ENCODE peak calls at places on chromosomes 13 and 19, in nine cellular contexts. B is A549, R is uterus, W is brain microvascular endothelial cell, Z is esophagus squamous epithelium, L is fibroblast of mammary gland, A is fibroblast of villous mesenchyme, P is neural crest cell, S is tibial artery. X is an unnamed sample.
A peak's percentile ranks its signal among the peaks of the same experiment; 100 is the strongest.

GRCh38 chr13:27381601-27382000 is 42.8 kb upstream of the GTF3A start:
- DNase-seq in Z (no peak), W (no peak), B (no peak), S (no peak), P (no peak), R (no peak), L (no peak), A (no peak), X (no peak)

GRCh38 chr19:18995804-18996241 is 37.5 kb downstream of the SUGP2 start:
- DNase-seq in W (peak; percentile 88), R (no peak), L (peak; percentile 91), B (peak; percentile 64), P (peak; percentile 45), Z (no peak), S (no peak), A (peak; percentile 92), X (no peak)

GRCh38 chr19:42352216-42352892 is 26.9 kb downstream of the MEGF8 start:
- DNase-seq in Z (no peak), B (peak; percentile 72), A (no peak), L (no peak), W (peak; percentile 34), P (peak; percentile 65), R (no peak), S (no peak), X (no peak)

GRCh38 chr13:32581177-32581786 is 5.0 kb upstream of the PDS5B start:
- DNase-seq in R (no peak), S (no peak), A (peak; percentile 40), P (no peak), L (peak; percentile 48), W (no peak), Z (no peak), B (no peak), X (no peak)

GRCh38 chr13:25874907-25875306 is 176.9 kb downstream of the SHISA2 start:
- DNase-seq in Z (no peak), L (no peak), S (no peak), A (no peak), B (no peak), R (no peak), W (no peak), P (no peak), X (no peak)

GRCh38 chr19:12774588-12775555 is at the start of gene HOOK2:
- DNase-seq in S (no peak), L (no peak), W (no peak), R (peak; percentile 71), A (no peak), Z (peak; percentile 63), P (no peak), B (no peak), X (no peak)

GRCh38 chr13:45989607-45990006 is 62.9 kb downstream of the ZC3H13 start:
- DNase-seq in L (peak; percentile 84), W (peak; percentile 0), P (no peak), A (peak; percentile 73), R (no peak), Z (no peak), S (no peak), B (no peak), X (no peak)

GRCh38 chr13:113560645-113561416 is 23.7 kb upstream of the TFDP1 start:
- DNase-seq in L (no peak), B (no peak), P (no peak), A (no peak), W (no peak), Z (no peak), S (no peak), R (no peak), X (no peak)

GRCh38 chr19:48872182-48872883 is at the start of gene PPP1R15A:
- DNase-seq in P (peak; percentile 99), A (peak; percentile 99), Z (peak; percentile 78), R (peak; percentile 99), W (peak; percentile 98), S (peak; percentile 96), L (peak; percentile 97), B (peak; percentile 100), X (peak; percentile 99)

GRCh38 chr19:17402982-17403855 is 2.2 kb downstream of the BST2 start:
- DNase-seq in A (no peak), L (no peak), P (peak; percentile 57), B (peak; percentile 49), R (no peak), S (no peak), Z (no peak), W (peak; percentile 7), X (no peak)

GRCh38 chr19:36488816-36489138 is 584 bp downstream of the ZNF566 start:
- DNase-seq in S (peak; percentile 20), P (no peak), R (no peak), Z (no peak), A (peak; percentile 6), W (peak; percentile 3), L (peak; percentile 6), B (no peak), X (no peak)

GRCh38 chr13:93246069-93246468 is 19.5 kb downstream of the GPC6 start:
- DNase-seq in P (no peak), L (no peak), B (no peak), S (no peak), W (no peak), Z (no peak), A (no peak), R (no peak), X (no peak)

GRCh38 chr13:93249918-93250306 is 23.3 kb downstream of the GPC6 start:
- DNase-seq in R (no peak), P (no peak), L (no peak), A (no peak), Z (no peak), S (no peak), B (no peak), W (no peak), X (no peak)

GRCh38 chr13:93249259-93249917 is 22.8 kb downstream of the GPC6 start:
- DNase-seq in B (peak; percentile 58), P (no peak), S (no peak), L (peak; percentile 93), A (peak; percentile 88), Z (no peak), R (no peak), W (peak; percentile 92), X (no peak)

GRCh38 chr13:93244918-93245280 is 18.3 kb downstream of the GPC6 start:
- DNase-seq in S (no peak), P (no peak), W (no peak), Z (no peak), L (peak; percentile 74), R (no peak), A (peak; percentile 59), B (no peak), X (no peak)

DNA sequence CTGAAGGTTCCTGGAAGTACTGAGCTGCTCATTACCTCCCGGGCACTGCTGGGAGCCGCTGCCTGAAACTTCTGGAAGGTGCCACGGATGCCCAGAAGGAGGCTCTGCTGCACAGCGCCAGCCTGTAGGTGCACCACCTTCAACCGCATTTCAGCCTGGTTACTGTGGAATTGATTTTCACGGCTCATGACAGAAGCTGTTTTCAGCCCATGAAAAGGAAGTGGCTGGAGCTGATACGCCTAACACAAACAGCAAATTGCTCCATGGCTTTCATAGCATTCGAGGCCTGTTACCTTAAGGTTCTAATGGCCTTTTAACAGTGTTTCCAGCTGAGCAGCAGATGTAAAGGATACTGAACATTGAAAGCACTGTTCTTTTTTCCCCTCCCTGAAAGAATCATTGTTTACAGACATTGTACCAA is 22.0 kb downstream of the GPC6 start:
- DNase-seq in Z (no peak), W (peak; percentile 63), L (no peak), A (peak; percentile 28), S (no peak), P (peak; percentile 24), R (no peak), B (peak; percentile 48), X (no peak)
- TF ChIP-seq CTCF in Z (no peak), W (peak; percentile 80), L (no peak), A (peak; percentile 27), S (peak; percentile 34), P (peak; percentile 54), R (no peak), B (peak; percentile 16), X (no peak)

DNA sequence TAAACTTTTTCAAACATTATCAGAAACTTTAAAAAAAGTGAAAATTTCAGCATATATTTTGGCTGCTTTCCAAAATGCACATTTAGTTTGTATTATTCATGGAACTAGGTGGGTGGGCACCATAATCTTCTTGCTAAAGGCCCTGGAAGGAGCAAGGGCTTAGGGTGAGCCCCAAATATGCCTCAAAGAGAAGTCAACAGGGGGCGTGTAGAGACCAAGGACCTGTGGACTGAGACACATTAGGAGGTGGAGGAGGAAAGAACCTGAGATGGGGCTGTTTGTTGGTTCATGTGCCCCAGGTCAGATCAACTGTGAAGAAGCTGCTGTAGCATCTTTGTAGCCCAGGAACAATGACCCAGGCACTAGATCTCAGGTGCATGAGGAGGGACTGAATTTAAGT is 79.6 kb upstream of the OLFM4 start:
- DNase-seq in A (no peak), Z (no peak), P (no peak), S (no peak), B (no peak), R (no peak), L (no peak), W (no peak), X (no peak)
- TF ChIP-seq CTCF in A (no peak), Z (no peak), P (no peak), S (no peak), B (no peak), R (no peak), L (no peak), W (no peak), X (no peak)

GRCh38 chr13:100409132-100409531 is 179.5 kb downstream of the GGACT start:
- DNase-seq in A (no peak), B (peak; percentile 28), W (no peak), L (peak; percentile 10), S (no peak), Z (no peak), R (no peak), P (no peak), X (no peak)

GRCh38 chr13:100398360-100398759 is 190.2 kb downstream of the GGACT start:
- DNase-seq in S (no peak), R (no peak), P (no peak), B (no peak), W (no peak), A (no peak), L (no peak), Z (no peak), X (no peak)

GRCh38 chr13:100399455-100399854 is 189.1 kb downstream of the GGACT start:
- DNase-seq in Z (no peak), L (no peak), B (no peak), A (no peak), R (no peak), W (no peak), P (no peak), S (no peak), X (no peak)

DNA sequence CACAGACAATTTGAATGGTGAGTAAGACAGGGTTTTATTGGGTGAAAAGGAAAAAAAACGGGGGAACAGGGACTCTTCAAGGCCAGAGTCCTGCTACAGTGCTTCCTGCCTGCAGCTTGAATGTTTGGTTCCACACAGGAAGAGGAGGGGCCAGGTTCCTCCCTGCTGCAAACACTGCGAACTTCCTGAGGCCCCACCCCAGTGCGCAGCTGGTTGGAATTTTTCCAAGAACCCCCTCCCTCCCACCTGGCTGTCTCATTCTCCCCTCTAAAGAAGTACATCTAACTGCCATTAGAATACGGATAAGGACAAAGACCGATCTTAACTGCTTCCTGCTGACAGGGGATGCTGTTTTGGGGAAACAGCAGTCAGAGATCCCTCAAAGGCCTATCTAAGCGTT is 184.9 kb downstream of the GGACT start:
- DNase-seq in L (no peak), W (no peak), P (no peak), R (no peak), Z (no peak), S (no peak), B (no peak), A (no peak), X (no peak)
- TF ChIP-seq CTCF in L (no peak), W (no peak), P (no peak), R (no peak), Z (no peak), S (no peak), B (no peak), A (no peak), X (no peak)

GRCh38 chr13:30581582-30581981 is 36.1 kb upstream of the USPL1 start:
- DNase-seq in S (no peak), P (no peak), W (no peak), A (peak; percentile 40), Z (no peak), R (no peak), L (peak; percentile 37), B (peak; percentile 20), X (no peak)
- TF ChIP-seq CTCF in S (no peak), P (peak; percentile 42), W (peak; percentile 57), A (peak; percentile 43), Z (peak; percentile 17), R (no peak), L (peak; percentile 38), B (no peak), X (no peak)

X was measured in omental fat pad.